ENCODE peak calls at places on chromosome 13, in four cellular contexts. One of them, this sample, is unnamed.

GRCh38 chr13:105702441-105702840 is 833.0 kb downstream of the EFNB2 start:
- DNase-seq in heart left ventricle: no peak
- DNase-seq in tibial artery: no peak
- DNase-seq in OCI-LY7: no peak
- DNase-seq in this sample: no peak

GRCh38 chr13:80382576-80382975 is 41.6 kb upstream of the SPRY2 start:
- DNase-seq in OCI-LY7: no peak
- DNase-seq in heart left ventricle: no peak
- DNase-seq in tibial artery: no peak
- DNase-seq in this sample: no peak

GRCh38 chr13:62119739-62120700 is 704.4 kb upstream of the PCDH20 start:
- DNase-seq in heart left ventricle: no peak
- DNase-seq in tibial artery: no peak
- DNase-seq in OCI-LY7: peak
- DNase-seq in this sample: no peak

GRCh38 chr13:73809561-73809960 is 324.6 kb downstream of the KLF12 start:
- DNase-seq in heart left ventricle: no peak
- DNase-seq in tibial artery: no peak
- DNase-seq in OCI-LY7: no peak
- DNase-seq in this sample: no peak

GRCh38 chr13:42355118-42355840 is 83.3 kb downstream of the AKAP11 start:
- DNase-seq in heart left ventricle: no peak
- DNase-seq in OCI-LY7: no peak
- DNase-seq in tibial artery: no peak
- DNase-seq in this sample: no peak

GRCh38 chr13:40445557-40445990 is 220.9 kb downstream of the FOXO1 start:
- DNase-seq in OCI-LY7: peak
- DNase-seq in heart left ventricle: peak
- DNase-seq in tibial artery: no peak
- DNase-seq in this sample: no peak

GRCh38 chr13:45928843-45929242 is 77.3 kb upstream of the SIAH3 start:
- DNase-seq in heart left ventricle: no peak
- DNase-seq in tibial artery: no peak
- DNase-seq in OCI-LY7: no peak
- DNase-seq in this sample: no peak

GRCh38 chr13:30552567-30552966 is 65.2 kb upstream of the USPL1 start:
- DNase-seq in OCI-LY7: no peak
- DNase-seq in tibial artery: no peak
- DNase-seq in heart left ventricle: no peak
- DNase-seq in this sample: no peak

GRCh38 chr13:41384749-41385503 is 72.4 kb upstream of the RGCC start:
- DNase-seq in tibial artery: no peak
- DNase-seq in OCI-LY7: peak
- DNase-seq in heart left ventricle: no peak
- DNase-seq in this sample: no peak

GRCh38 chr13:31869582-31869981 is 130.3 kb downstream of the RXFP2 start:
- DNase-seq in OCI-LY7: no peak
- DNase-seq in heart left ventricle: no peak
- DNase-seq in tibial artery: no peak
- DNase-seq in this sample: no peak

GRCh38 chr13:97600438-97601080 is 166.6 kb downstream of the RAP2A start:
- DNase-seq in heart left ventricle: no peak
- DNase-seq in tibial artery: no peak
- DNase-seq in OCI-LY7: no peak
- DNase-seq in this sample: no peak

GRCh38 chr13:43145556-43145955 is 122.2 kb downstream of the DNAJC15 start:
- DNase-seq in heart left ventricle: no peak
- DNase-seq in tibial artery: no peak
- DNase-seq in OCI-LY7: no peak
- DNase-seq in this sample: no peak

GRCh38 chr13:110265682-110266430 is 41.1 kb downstream of the COL4A1 start:
- DNase-seq in OCI-LY7: no peak
- DNase-seq in heart left ventricle: peak
- DNase-seq in tibial artery: peak
- DNase-seq in this sample: no peak

GRCh38 chr13:25171170-25171516 is 945 bp downstream of the AMER2 start:
- DNase-seq in tibial artery: no peak
- DNase-seq in OCI-LY7: no peak
- DNase-seq in heart left ventricle: no peak
- DNase-seq in this sample: no peak

GRCh38 chr13:61765940-61766666 is 350.5 kb upstream of the PCDH20 start:
- DNase-seq in heart left ventricle: no peak
- DNase-seq in OCI-LY7: no peak
- DNase-seq in tibial artery: no peak
- DNase-seq in this sample: no peak

GRCh38 chr13:37869506-37869755 is 141 bp downstream of the TRPC4 start:
- DNase-seq in heart left ventricle: peak
- DNase-seq in tibial artery: no peak
- DNase-seq in OCI-LY7: no peak
- DNase-seq in this sample: no peak

GRCh38 chr13:73893833-73894232 is 240.4 kb downstream of the KLF12 start:
- DNase-seq in OCI-LY7: no peak
- DNase-seq in heart left ventricle: no peak
- DNase-seq in tibial artery: no peak
- DNase-seq in this sample: no peak

GRCh38 chr13:77316430-77316829 is 10.5 kb downstream of the MYCBP2 start:
- DNase-seq in heart left ventricle: no peak
- DNase-seq in OCI-LY7: no peak
- DNase-seq in tibial artery: no peak
- DNase-seq in this sample: no peak

GRCh38 chr13:37868691-37869505 is 674 bp downstream of the TRPC4 start:
- DNase-seq in heart left ventricle: peak
- DNase-seq in OCI-LY7: no peak
- DNase-seq in tibial artery: peak
- DNase-seq in this sample: no peak

DNA sequence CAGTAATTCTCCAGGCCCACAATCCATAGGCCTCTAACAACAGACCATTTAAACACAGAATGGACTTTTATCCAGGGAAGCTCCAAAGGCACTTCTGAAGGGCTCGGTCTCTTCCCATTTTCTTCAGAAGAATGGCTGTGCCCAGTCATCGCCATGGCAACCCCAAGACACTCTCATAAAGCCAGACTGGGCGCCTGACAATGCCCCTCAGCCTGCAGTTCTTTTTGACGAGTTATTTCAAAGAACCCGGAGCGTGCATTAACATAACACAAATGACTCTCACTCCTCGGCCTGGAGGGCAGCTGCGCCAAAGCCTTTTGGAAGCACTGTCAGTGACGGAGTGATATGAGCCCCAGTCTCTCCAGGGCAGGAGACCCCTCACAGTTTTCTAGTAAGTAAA is 61.0 kb downstream of the RASA3 start:
- DNase-seq in heart left ventricle: no peak
- DNase-seq in tibial artery: peak
- DNase-seq in OCI-LY7: no peak
- DNase-seq in this sample: no peak
- H3K27ac ChIP-seq in heart left ventricle: no peak
- H3K27ac ChIP-seq in tibial artery: no peak
- H3K27ac ChIP-seq in OCI-LY7: no peak
- H3K27ac ChIP-seq in this sample: no peak

GRCh38 chr13:26557393-26558073 is at the start of gene WASF3:
- DNase-seq in tibial artery: peak
- DNase-seq in heart left ventricle: peak
- DNase-seq in OCI-LY7: peak
- DNase-seq in this sample: peak

GRCh38 chr13:26558912-26559485 is 1.5 kb downstream of the WASF3 start:
- DNase-seq in OCI-LY7: no peak
- DNase-seq in tibial artery: no peak
- DNase-seq in heart left ventricle: no peak
- DNase-seq in this sample: no peak

GRCh38 chr13:26557051-26557392 is 461 bp upstream of the WASF3 start:
- DNase-seq in heart left ventricle: no peak
- DNase-seq in OCI-LY7: no peak
- DNase-seq in tibial artery: no peak
- DNase-seq in this sample: no peak

GRCh38 chr13:26560456-26560855 is 3.0 kb downstream of the WASF3 start:
- DNase-seq in tibial artery: no peak
- DNase-seq in heart left ventricle: no peak
- DNase-seq in OCI-LY7: no peak
- DNase-seq in this sample: no peak

GRCh38 chr13:26558074-26558805 is 757 bp downstream of the WASF3 start:
- DNase-seq in OCI-LY7: no peak
- DNase-seq in tibial artery: no peak
- DNase-seq in heart left ventricle: no peak
- DNase-seq in this sample: no peak
- H3K27ac ChIP-seq in OCI-LY7: no peak
- H3K27ac ChIP-seq in tibial artery: peak
- H3K27ac ChIP-seq in heart left ventricle: no peak
- H3K27ac ChIP-seq in this sample: no peak

DNA sequence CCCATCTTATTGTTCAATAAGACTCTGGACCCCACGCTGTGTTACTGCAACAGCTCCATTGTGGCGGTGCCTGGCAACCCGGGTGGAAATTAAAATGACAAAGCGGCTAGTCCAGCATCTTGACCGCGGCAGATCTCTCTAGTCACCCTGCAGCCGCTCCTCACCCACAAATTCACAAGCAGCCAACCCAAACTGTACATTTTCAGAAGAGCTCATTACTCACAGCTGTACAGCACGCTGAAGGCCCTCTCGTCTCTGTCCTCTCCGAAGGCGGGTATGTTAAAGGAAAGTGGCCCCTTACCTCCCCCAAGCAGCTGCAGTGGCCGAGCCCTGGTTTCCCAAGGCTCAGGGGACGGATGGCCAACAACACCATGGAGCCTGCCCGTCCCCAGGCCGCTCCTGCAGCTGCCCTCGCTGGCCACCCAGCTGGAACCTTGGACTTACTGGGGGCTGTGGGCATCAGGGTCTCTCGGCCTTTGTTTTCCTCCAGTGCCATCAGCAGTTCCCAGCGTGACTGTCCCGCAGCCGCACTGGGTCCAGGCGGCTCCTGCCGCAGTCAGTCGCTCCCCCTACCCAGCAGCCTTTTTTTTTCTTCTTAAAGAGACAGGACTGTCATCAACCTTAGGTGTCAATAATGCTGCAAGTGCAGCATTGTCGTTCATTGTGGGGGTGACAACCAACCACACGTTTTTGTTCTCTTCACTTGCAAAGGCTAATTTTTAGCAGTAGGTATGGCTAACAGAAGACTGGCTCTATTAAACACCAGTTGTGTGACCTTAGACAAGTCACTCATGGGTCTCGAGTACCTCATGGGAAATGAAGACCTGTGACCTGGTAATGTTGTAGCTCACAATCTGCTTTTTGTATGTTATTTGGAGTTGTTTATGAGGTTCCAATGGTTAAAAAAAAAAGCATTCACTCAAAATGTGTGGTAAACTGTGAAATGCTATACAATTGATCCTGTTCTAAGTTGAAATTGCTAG is at the start of gene SACS:
- DNase-seq in OCI-LY7: no peak
- DNase-seq in tibial artery: no peak
- DNase-seq in heart left ventricle: no peak
- DNase-seq in this sample: no peak
- H3K27ac ChIP-seq in OCI-LY7: no peak
- H3K27ac ChIP-seq in tibial artery: peak
- H3K27ac ChIP-seq in heart left ventricle: no peak
- H3K27ac ChIP-seq in this sample: peak

DNA sequence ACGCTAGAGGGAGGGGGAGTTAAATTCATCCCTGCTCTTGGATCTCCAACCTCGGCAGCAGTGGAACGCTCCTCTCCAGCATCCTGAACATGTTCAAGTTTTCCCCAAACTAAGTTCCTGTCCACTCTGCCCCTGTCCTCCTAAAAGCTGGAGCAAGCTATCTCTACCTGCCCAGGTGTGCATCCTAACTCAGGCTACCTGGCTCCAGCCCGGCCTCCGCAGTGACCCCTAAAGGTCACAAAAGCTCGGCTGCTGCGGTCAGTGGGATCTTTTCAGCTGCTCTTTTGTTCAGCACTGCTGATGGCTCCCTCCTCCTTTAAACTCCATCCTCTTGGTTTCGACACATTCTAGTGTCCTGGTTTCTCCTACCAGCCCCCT is 1.4 kb downstream of the DCUN1D2 start:
- DNase-seq in heart left ventricle: no peak
- DNase-seq in tibial artery: no peak
- DNase-seq in OCI-LY7: no peak
- DNase-seq in this sample: no peak
- H3K27ac ChIP-seq in heart left ventricle: no peak
- H3K27ac ChIP-seq in tibial artery: no peak
- H3K27ac ChIP-seq in OCI-LY7: no peak
- H3K27ac ChIP-seq in this sample: no peak

GRCh38 chr13:100508996-100509395 is 79.6 kb downstream of the GGACT start:
- DNase-seq in tibial artery: no peak
- DNase-seq in heart left ventricle: no peak
- DNase-seq in OCI-LY7: no peak
- DNase-seq in this sample: no peak

GRCh38 chr13:100508391-100508790 is 80.2 kb downstream of the GGACT start:
- DNase-seq in heart left ventricle: no peak
- DNase-seq in OCI-LY7: no peak
- DNase-seq in tibial artery: no peak
- DNase-seq in this sample: no peak

GRCh38 chr13:100511422-100511821 is 77.2 kb downstream of the GGACT start:
- DNase-seq in tibial artery: no peak
- DNase-seq in heart left ventricle: no peak
- DNase-seq in OCI-LY7: no peak
- DNase-seq in this sample: no peak

GRCh38 chr13:100512422-100512821 is 76.2 kb downstream of the GGACT start:
- DNase-seq in OCI-LY7: no peak
- DNase-seq in heart left ventricle: no peak
- DNase-seq in tibial artery: no peak
- DNase-seq in this sample: no peak

GRCh38 chr13:100510208-100510997 is 78.2 kb downstream of the GGACT start:
- DNase-seq in heart left ventricle: no peak
- DNase-seq in OCI-LY7: no peak
- DNase-seq in tibial artery: no peak
- DNase-seq in this sample: no peak
- H3K27ac ChIP-seq in heart left ventricle: no peak
- H3K27ac ChIP-seq in OCI-LY7: no peak
- H3K27ac ChIP-seq in tibial artery: no peak
- H3K27ac ChIP-seq in this sample: no peak

GRCh38 chr13:44746690-44747089 is 170.6 kb upstream of the TSC22D1 start:
- DNase-seq in tibial artery: no peak
- DNase-seq in heart left ventricle: no peak
- DNase-seq in OCI-LY7: no peak
- DNase-seq in this sample: no peak
- H3K27ac ChIP-seq in tibial artery: peak
- H3K27ac ChIP-seq in heart left ventricle: no peak
- H3K27ac ChIP-seq in OCI-LY7: no peak
- H3K27ac ChIP-seq in this sample: no peak

DNA sequence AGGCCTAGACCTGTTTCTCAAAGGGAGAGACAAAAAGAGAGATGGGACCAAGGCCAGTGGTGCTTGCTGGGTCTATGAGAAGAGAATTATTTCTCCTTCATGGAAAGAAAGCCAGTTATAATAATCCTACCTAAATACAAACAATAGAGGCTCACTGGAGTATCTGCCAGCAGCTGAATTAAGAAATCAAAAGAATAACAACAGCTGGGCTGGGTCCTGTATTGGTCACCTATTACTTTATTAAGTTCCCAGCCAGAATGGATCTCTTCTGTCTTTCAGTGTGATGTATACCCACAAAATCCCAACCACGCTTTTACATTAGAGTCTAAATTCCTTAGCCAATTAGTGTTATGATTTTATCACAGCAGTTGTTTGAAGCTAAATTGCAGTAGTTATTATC is 297.8 kb upstream of the DACH1 start:
- DNase-seq in tibial artery: no peak
- DNase-seq in heart left ventricle: no peak
- DNase-seq in OCI-LY7: no peak
- DNase-seq in this sample: no peak
- H3K27ac ChIP-seq in tibial artery: no peak
- H3K27ac ChIP-seq in heart left ventricle: no peak
- H3K27ac ChIP-seq in OCI-LY7: no peak
- H3K27ac ChIP-seq in this sample: no peak

GRCh38 chr13:29537736-29538624 is 57.5 kb downstream of the SLC7A1 start:
- DNase-seq in heart left ventricle: no peak
- DNase-seq in tibial artery: no peak
- DNase-seq in OCI-LY7: no peak
- DNase-seq in this sample: no peak
- H3K27ac ChIP-seq in heart left ventricle: no peak
- H3K27ac ChIP-seq in tibial artery: no peak
- H3K27ac ChIP-seq in OCI-LY7: no peak
- H3K27ac ChIP-seq in this sample: no peak